ENCODE peak calls at places on chromosomes 11 and 22, in five cellular contexts. I, A, T, V and W are unnamed samples.

GRCh38 chr22:29877620-29878019 is 5.4 kb upstream of the MTMR3 start:
- DNase-seq in V (no peak), A (no peak), I (no peak), T (no peak), W (no peak)

GRCh38 chr11:76148207-76148606 is 58.1 kb downstream of the WNT11 start:
- DNase-seq in T (no peak), A (no peak), V (no peak), I (no peak), W (no peak)

GRCh38 chr11:122727101-122727929 is 71.8 kb downstream of the UBASH3B start:
- DNase-seq in I (no peak), T (no peak), A (no peak), V (no peak), W (no peak)

GRCh38 chr11:93017821-93018690 is 48.6 kb downstream of the MTNR1B start:
- DNase-seq in I (no peak), T (no peak), A (peak; percentile 37), V (no peak), W (no peak)

GRCh38 chr22:44159230-44159629 is 21.5 kb upstream of the PARVG start:
- DNase-seq in I (no peak), T (no peak), V (no peak), A (no peak), W (no peak)

GRCh38 chr11:106288057-106288456 is 210.6 kb downstream of the AASDHPPT start:
- DNase-seq in I (no peak), A (no peak), V (no peak), T (no peak), W (no peak)

GRCh38 chr11:123505546-123506299 is 75.7 kb downstream of the GRAMD1B start:
- DNase-seq in A (no peak), V (no peak), T (no peak), I (no peak), W (no peak)

GRCh38 chr11:71248656-71249055 is 3.7 kb downstream of the SHANK2 start:
- DNase-seq in T (no peak), A (no peak), I (no peak), V (no peak), W (peak; percentile 30)

GRCh38 chr11:121810291-121810690 is 305.7 kb downstream of the BLID start:
- DNase-seq in T (no peak), A (no peak), I (no peak), V (no peak), W (no peak)

GRCh38 chr11:111513240-111513605 is 1.0 kb upstream of the BTG4 start:
- DNase-seq in A (no peak), V (no peak), I (no peak), T (no peak), W (no peak)

GRCh38 chr11:113114452-113115027 is 153.3 kb downstream of the NCAM1 start:
- DNase-seq in I (no peak), T (peak; percentile 64), A (peak; percentile 33), V (no peak), W (no peak)

GRCh38 chr11:93689166-93689734 is 27.8 kb downstream of the CEP295 start:
- DNase-seq in V (no peak), A (no peak), I (no peak), T (no peak), W (no peak)

GRCh38 chr11:69799582-69799981 is 19.6 kb downstream of the FGF3 start:
- DNase-seq in I (no peak), T (no peak), V (no peak), A (peak; percentile 63), W (no peak)

GRCh38 chr11:63999349-64000025 is 13.2 kb downstream of the OTUB1 start:
- DNase-seq in T (peak; percentile 66), I (no peak), V (no peak), A (peak; percentile 61), W (peak; percentile 86)

GRCh38 chr11:61048368-61049065 is 53.8 kb upstream of the CD5 start:
- DNase-seq in V (no peak), I (no peak), A (no peak), T (no peak), W (no peak)

GRCh38 chr11:61052182-61052972 is 49.9 kb upstream of the CD5 start:
- DNase-seq in I (no peak), V (no peak), A (no peak), T (no peak), W (no peak)

GRCh38 chr11:61049066-61049382 is 53.3 kb upstream of the CD5 start:
- DNase-seq in A (no peak), T (no peak), I (no peak), V (no peak), W (no peak)

GRCh38 chr11:61053198-61053597 is 49.1 kb upstream of the CD5 start:
- DNase-seq in A (no peak), I (no peak), T (no peak), V (no peak), W (no peak)

GRCh38 chr11:61049854-61050253 is 52.4 kb upstream of the CD5 start:
- DNase-seq in T (no peak), I (no peak), A (no peak), V (no peak), W (no peak)
- H3K27ac ChIP-seq in T (no peak overlapping the region), I (no peak overlapping the region), A (no peak overlapping the region), V (no peak overlapping the region), W (no peak overlapping the region)

DNA sequence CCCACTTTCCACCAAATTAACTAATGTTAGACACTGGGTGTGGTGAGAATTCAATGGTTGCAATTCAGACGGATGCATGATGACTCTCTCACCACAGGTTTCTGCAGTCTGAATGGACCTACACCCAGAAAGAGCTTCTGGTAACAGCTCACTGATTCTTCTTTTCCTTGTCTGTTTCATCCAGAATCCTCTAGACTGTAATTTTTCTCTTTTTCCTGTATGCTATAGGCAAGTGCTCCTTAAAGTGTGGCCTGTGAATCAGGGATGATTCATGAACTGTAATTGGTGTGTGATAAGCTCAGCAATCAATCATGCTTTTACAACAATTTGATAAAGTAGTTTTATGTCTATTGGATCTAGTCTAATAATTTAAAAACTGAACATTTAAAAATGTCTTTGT is 18.0 kb downstream of the MMP10 start:
- DNase-seq in A (no peak), I (no peak), V (no peak), T (no peak), W (no peak)
- TF ChIP-seq EP300 in A (no peak), I (no peak), V (no peak), T (no peak), W (no peak)

GRCh38 chr22:41830174-41830573 is 2.7 kb upstream of the SREBF2 start:
- DNase-seq in I (no peak), V (no peak), A (no peak), T (no peak), W (no peak)

GRCh38 chr22:41827671-41828070 is 5.2 kb upstream of the SREBF2 start:
- DNase-seq in A (no peak), T (no peak), I (no peak), V (no peak), W (no peak)

GRCh38 chr22:41826001-41826400 is 6.9 kb upstream of the SREBF2 start:
- DNase-seq in V (no peak), T (no peak), I (no peak), A (no peak), W (no peak)

GRCh38 chr22:41826430-41827383 is 6.2 kb upstream of the SREBF2 start:
- DNase-seq in V (no peak), I (no peak), T (no peak), A (no peak), W (no peak)

DNA sequence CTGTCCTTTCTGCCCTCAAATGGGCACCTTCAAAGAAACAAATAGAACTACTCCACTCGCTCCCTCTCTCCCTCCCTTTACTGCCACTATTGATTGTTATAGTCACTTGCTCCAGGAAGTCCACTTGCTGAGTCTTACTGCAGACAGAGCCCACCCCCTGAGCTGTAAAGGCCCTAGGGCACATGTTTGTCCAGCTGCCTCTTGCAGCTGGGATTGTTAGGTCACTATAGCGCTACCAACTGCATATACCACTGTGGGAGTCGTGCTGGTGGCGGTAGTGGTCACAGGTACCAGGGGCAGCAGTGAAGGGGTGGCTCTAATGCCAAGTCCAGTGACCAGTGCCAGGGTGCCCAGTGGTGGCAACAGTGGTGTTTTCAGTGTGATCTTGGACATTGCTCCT is 4.4 kb upstream of the SREBF2 start:
- DNase-seq in A (no peak), T (no peak), V (no peak), I (no peak), W (no peak)
- H3K27ac ChIP-seq in A (no peak overlapping the region), T (no peak overlapping the region), V (no peak overlapping the region), I (no peak overlapping the region), W (no peak overlapping the region)

GRCh38 chr11:12680246-12680939 is 6.2 kb downstream of the TEAD1 start:
- DNase-seq in T (peak; percentile 74), V (no peak), I (peak; percentile 77), A (peak; percentile 92), W (peak; percentile 94)
- TF ChIP-seq EP300 in T (no peak), V (no peak), I (peak; percentile 95), A (no peak), W (no peak)

GRCh38 chr11:30422828-30423648 is 100.1 kb downstream of the ARL14EP start:
- DNase-seq in I (no peak), T (no peak), A (no peak), V (no peak), W (no peak)

GRCh38 chr11:30424336-30424735 is 101.4 kb downstream of the ARL14EP start:
- DNase-seq in V (no peak), I (no peak), T (no peak), A (no peak), W (no peak)

GRCh38 chr11:30423886-30424285 is 101.0 kb downstream of the ARL14EP start:
- DNase-seq in V (no peak), T (no peak), A (no peak), I (no peak), W (no peak)

GRCh38 chr11:30420233-30420787 is 97.4 kb downstream of the ARL14EP start:
- DNase-seq in A (no peak), I (no peak), V (peak; percentile 90), T (no peak), W (no peak)

GRCh38 chr11:30422389-30422788 is 99.5 kb downstream of the ARL14EP start:
- DNase-seq in A (no peak), T (no peak), V (no peak), I (no peak), W (no peak)
- H3K27ac ChIP-seq in A (no peak overlapping the region), T (no peak overlapping the region), V (no peak overlapping the region), I (no peak overlapping the region), W (peak overlapping the region; percentile 6)

GRCh38 chr11:61342207-61342803 is 9.3 kb downstream of the TKFC start:
- DNase-seq in I (no peak), V (no peak), A (no peak), T (no peak), W (no peak)
- TF ChIP-seq EP300 in I (no peak), V (no peak), A (no peak), T (no peak), W (no peak)

GRCh38 chr11:44008698-44009097 is 39.1 kb upstream of the ACCSL start:
- DNase-seq in A (no peak), I (no peak), V (no peak), T (no peak), W (peak; percentile 18)
- H3K27ac ChIP-seq in A (no peak overlapping the region), I (no peak overlapping the region), V (no peak overlapping the region), T (no peak overlapping the region), W (no peak overlapping the region)

GRCh38 chr11:77602385-77603105 is 12.8 kb downstream of the AQP11 start:
- DNase-seq in A (peak; percentile 72), V (no peak), T (no peak), I (no peak), W (no peak)
- TF ChIP-seq EP300 in A (no peak), V (no peak), T (no peak), I (peak; percentile 30), W (no peak)